ENCODE peak calls at places on chromosomes 16 and 17, in five cellular contexts. One of them, this sample, is unnamed.

GRCh38 chr17:14947671-14948070 is 317.5 kb downstream of the PMP22 start:
- DNase-seq in transverse colon: no peak
- DNase-seq in OCI-LY7: no peak
- DNase-seq in A549: no peak
- DNase-seq in GM13976: no peak
- DNase-seq in this sample: no peak

GRCh38 chr17:40556884-40557414 is 8.3 kb downstream of the CCR7 start:
- DNase-seq in transverse colon: no peak
- DNase-seq in OCI-LY7: no peak
- DNase-seq in A549: no peak
- DNase-seq in GM13976: no peak
- DNase-seq in this sample: no peak

GRCh38 chr17:37446027-37446426 is 39.3 kb downstream of the TADA2A start:
- DNase-seq in transverse colon: no peak
- DNase-seq in OCI-LY7: no peak
- DNase-seq in A549: peak
- DNase-seq in GM13976: peak
- DNase-seq in this sample: no peak

GRCh38 chr16:79628501-79628975 is 28.0 kb upstream of the MAF start:
- DNase-seq in transverse colon: no peak
- DNase-seq in OCI-LY7: no peak
- DNase-seq in A549: no peak
- DNase-seq in GM13976: peak
- DNase-seq in this sample: no peak

GRCh38 chr16:10504404-10504885 is 76.0 kb downstream of the EMP2 start:
- DNase-seq in transverse colon: no peak
- DNase-seq in OCI-LY7: no peak
- DNase-seq in A549: no peak
- DNase-seq in GM13976: no peak
- DNase-seq in this sample: no peak

GRCh38 chr17:41352597-41353366 is 2.2 kb upstream of the KRT33A start:
- DNase-seq in transverse colon: no peak
- DNase-seq in OCI-LY7: no peak
- DNase-seq in A549: no peak
- DNase-seq in GM13976: no peak
- DNase-seq in this sample: no peak

GRCh38 chr17:51128089-51128488 is 7.4 kb upstream of the SPAG9 start:
- DNase-seq in transverse colon: no peak
- DNase-seq in OCI-LY7: no peak
- DNase-seq in A549: no peak
- DNase-seq in GM13976: no peak
- DNase-seq in this sample: no peak

GRCh38 chr17:67232441-67232840 is 12.6 kb downstream of the HELZ start:
- DNase-seq in transverse colon: no peak
- DNase-seq in OCI-LY7: no peak
- DNase-seq in A549: no peak
- DNase-seq in GM13976: no peak
- DNase-seq in this sample: no peak

GRCh38 chr16:73793286-73793685 is 503.3 kb upstream of the PSMD7 start:
- DNase-seq in transverse colon: no peak
- DNase-seq in OCI-LY7: no peak
- DNase-seq in A549: no peak
- DNase-seq in GM13976: no peak
- DNase-seq in this sample: no peak

GRCh38 chr16:4381935-4382794 is 10.5 kb downstream of the VASN start:
- DNase-seq in transverse colon: no peak
- DNase-seq in OCI-LY7: no peak
- DNase-seq in A549: no peak
- DNase-seq in GM13976: no peak
- DNase-seq in this sample: no peak

GRCh38 chr16:19757026-19757425 is 39.0 kb downstream of the IQCK start:
- DNase-seq in transverse colon: no peak
- DNase-seq in OCI-LY7: no peak
- DNase-seq in A549: no peak
- DNase-seq in GM13976: no peak
- DNase-seq in this sample: no peak

GRCh38 chr16:20393801-20394637 is 10.5 kb downstream of the PDILT start:
- DNase-seq in transverse colon: peak
- DNase-seq in OCI-LY7: no peak
- DNase-seq in A549: no peak
- DNase-seq in GM13976: no peak
- DNase-seq in this sample: no peak

GRCh38 chr17:10025976-10026785 is 121.1 kb upstream of the RCVRN start:
- DNase-seq in transverse colon: no peak
- DNase-seq in OCI-LY7: no peak
- DNase-seq in A549: no peak
- DNase-seq in GM13976: no peak
- DNase-seq in this sample: no peak

GRCh38 chr17:8740486-8740885 is 4.2 kb downstream of the CCDC42 start:
- DNase-seq in transverse colon: peak
- DNase-seq in OCI-LY7: peak
- DNase-seq in A549: no peak
- DNase-seq in GM13976: no peak
- DNase-seq in this sample: no peak

GRCh38 chr17:74901353-74902145 is 8.1 kb upstream of the FADS6 start:
- DNase-seq in transverse colon: no peak
- DNase-seq in OCI-LY7: no peak
- DNase-seq in A549: no peak
- DNase-seq in GM13976: no peak
- DNase-seq in this sample: no peak

GRCh38 chr17:74987418-74987908 is at the start of gene CDR2L:
- DNase-seq in transverse colon: peak
- DNase-seq in OCI-LY7: peak
- DNase-seq in A549: peak
- DNase-seq in GM13976: peak
- DNase-seq in this sample: peak

GRCh38 chr17:28188841-28189263 is 130.1 kb upstream of the TMEM97 start:
- DNase-seq in transverse colon: no peak
- DNase-seq in OCI-LY7: no peak
- DNase-seq in A549: no peak
- DNase-seq in GM13976: no peak
- DNase-seq in this sample: no peak

GRCh38 chr17:41678411-41678906 is 10.2 kb upstream of the EIF1 start:
- DNase-seq in transverse colon: no peak
- DNase-seq in OCI-LY7: no peak
- DNase-seq in A549: no peak
- DNase-seq in GM13976: no peak
- DNase-seq in this sample: no peak

GRCh38 chr16:28923652-28924398 is 1.2 kb downstream of the RABEP2 start:
- DNase-seq in transverse colon: peak
- DNase-seq in OCI-LY7: peak
- DNase-seq in A549: no peak
- DNase-seq in GM13976: peak
- DNase-seq in this sample: no peak

GRCh38 chr16:28981517-28981916 is 3.3 kb upstream of the LAT start:
- DNase-seq in transverse colon: no peak
- DNase-seq in OCI-LY7: peak
- DNase-seq in A549: peak
- DNase-seq in GM13976: peak
- DNase-seq in this sample: no peak

GRCh38 chr17:65097110-65097509 is 40.1 kb upstream of the RGS9 start:
- DNase-seq in transverse colon: no peak
- DNase-seq in OCI-LY7: no peak
- DNase-seq in A549: no peak
- DNase-seq in GM13976: no peak
- DNase-seq in this sample: no peak

DNA sequence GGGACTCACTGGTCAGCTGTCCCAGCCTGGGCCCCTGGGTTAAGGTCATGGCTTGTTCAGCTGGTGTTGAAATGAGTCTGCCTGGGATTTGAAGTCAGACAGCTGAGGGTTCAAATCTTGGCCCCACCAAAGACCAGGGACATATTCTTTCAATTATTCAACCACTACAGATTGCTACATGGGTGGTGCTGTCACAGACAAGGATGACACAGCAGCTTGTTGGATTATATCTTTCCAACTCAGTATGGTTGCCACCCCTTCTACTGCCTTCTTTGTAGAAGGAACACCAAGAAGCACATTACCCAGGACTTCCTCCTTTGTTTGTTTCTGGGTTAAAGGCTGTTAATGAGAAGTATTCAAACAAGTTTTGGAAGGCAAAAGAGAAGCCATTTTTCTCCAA is 78.6 kb downstream of the COPRS start:
- DNase-seq in transverse colon: no peak
- DNase-seq in OCI-LY7: no peak
- DNase-seq in A549: no peak
- DNase-seq in GM13976: no peak
- DNase-seq in this sample: no peak
- TF ChIP-seq CTCF in transverse colon: no peak
- TF ChIP-seq CTCF in OCI-LY7: no peak
- TF ChIP-seq CTCF in A549: no peak
- TF ChIP-seq CTCF in GM13976: no peak
- TF ChIP-seq CTCF in this sample: no peak

GRCh38 chr16:1983053-1983543 is 895 bp upstream of the GFER start:
- DNase-seq in transverse colon: no peak
- DNase-seq in OCI-LY7: no peak
- DNase-seq in A549: no peak
- DNase-seq in GM13976: no peak
- DNase-seq in this sample: no peak
- TF ChIP-seq CTCF in transverse colon: no peak
- TF ChIP-seq CTCF in OCI-LY7: no peak
- TF ChIP-seq CTCF in A549: no peak
- TF ChIP-seq CTCF in GM13976: no peak
- TF ChIP-seq CTCF in this sample: no peak

GRCh38 chr16:53372942-53373871 is 61.1 kb upstream of the RBL2 start:
- DNase-seq in transverse colon: peak
- DNase-seq in OCI-LY7: no peak
- DNase-seq in A549: peak
- DNase-seq in GM13976: peak
- DNase-seq in this sample: no peak

GRCh38 chr16:53378138-53378537 is 56.1 kb upstream of the RBL2 start:
- DNase-seq in transverse colon: no peak
- DNase-seq in OCI-LY7: no peak
- DNase-seq in A549: no peak
- DNase-seq in GM13976: no peak
- DNase-seq in this sample: no peak
- TF ChIP-seq CTCF in transverse colon: no peak
- TF ChIP-seq CTCF in OCI-LY7: no peak
- TF ChIP-seq CTCF in A549: no peak
- TF ChIP-seq CTCF in GM13976: no peak
- TF ChIP-seq CTCF in this sample: no peak

GRCh38 chr16:87380875-87381274 is 2.7 kb downstream of the FBXO31 start:
- DNase-seq in transverse colon: no peak
- DNase-seq in OCI-LY7: no peak
- DNase-seq in A549: no peak
- DNase-seq in GM13976: no peak
- DNase-seq in this sample: no peak
- TF ChIP-seq CTCF in transverse colon: no peak
- TF ChIP-seq CTCF in OCI-LY7: no peak
- TF ChIP-seq CTCF in A549: no peak
- TF ChIP-seq CTCF in GM13976: no peak
- TF ChIP-seq CTCF in this sample: no peak

GRCh38 chr17:56833023-56833811 is 503 bp downstream of the C17orf67 start:
- DNase-seq in transverse colon: peak
- DNase-seq in OCI-LY7: peak
- DNase-seq in A549: peak
- DNase-seq in GM13976: peak
- DNase-seq in this sample: no peak
- TF ChIP-seq CTCF in transverse colon: no peak
- TF ChIP-seq CTCF in OCI-LY7: no peak
- TF ChIP-seq CTCF in A549: no peak
- TF ChIP-seq CTCF in GM13976: no peak
- TF ChIP-seq CTCF in this sample: peak

DNA sequence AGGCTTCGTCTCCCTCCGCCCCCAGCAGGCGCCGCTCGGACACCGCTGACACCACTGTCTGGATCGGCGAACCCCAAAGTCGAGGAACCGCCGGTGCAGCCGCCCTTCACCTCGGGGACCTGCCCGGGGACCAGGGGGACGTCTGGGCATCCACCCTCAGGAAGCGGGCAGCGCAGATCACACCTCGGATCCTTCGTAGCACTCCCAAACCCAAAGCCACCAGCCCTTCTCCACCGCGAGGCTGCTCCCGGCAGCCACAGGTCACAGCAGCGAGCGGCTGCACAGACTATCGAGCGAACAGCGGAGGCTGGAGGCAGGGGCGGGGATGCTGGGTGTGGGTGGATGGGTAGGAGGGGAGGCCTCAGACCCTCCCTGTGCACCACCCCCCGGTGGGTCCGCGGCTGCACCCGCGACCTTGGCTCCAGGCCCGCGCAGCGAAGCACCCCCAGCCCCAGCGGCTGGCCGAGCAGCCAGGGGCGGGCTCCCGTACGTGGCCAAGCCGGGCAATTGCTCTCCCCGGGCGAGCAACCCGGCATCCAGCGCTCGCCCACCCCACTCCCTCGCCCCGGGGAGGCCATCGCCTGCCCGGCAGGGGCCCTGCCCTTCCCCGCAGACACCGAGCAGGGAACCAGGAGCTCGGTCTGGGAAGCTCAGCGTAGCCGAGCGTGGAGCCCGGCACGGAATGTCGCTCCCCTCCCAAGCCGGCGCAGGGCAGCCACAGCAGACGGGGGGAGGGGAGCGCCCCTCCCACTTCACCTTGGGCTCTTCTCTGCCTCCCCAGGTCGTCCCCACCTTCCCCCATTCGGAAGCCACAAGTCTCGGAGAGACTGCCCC is 1.0 kb downstream of the SDK2 start:
- DNase-seq in transverse colon: peak
- DNase-seq in OCI-LY7: no peak
- DNase-seq in A549: peak
- DNase-seq in GM13976: peak
- DNase-seq in this sample: no peak
- TF ChIP-seq CTCF in transverse colon: no peak
- TF ChIP-seq CTCF in OCI-LY7: no peak
- TF ChIP-seq CTCF in A549: peak
- TF ChIP-seq CTCF in GM13976: no peak
- TF ChIP-seq CTCF in this sample: no peak

GRCh38 chr17:78251773-78252103 is 20.3 kb downstream of the TMEM235 start:
- DNase-seq in transverse colon: no peak
- DNase-seq in OCI-LY7: no peak
- DNase-seq in A549: no peak
- DNase-seq in GM13976: no peak
- DNase-seq in this sample: no peak

GRCh38 chr17:78249836-78250806 is 18.7 kb downstream of the TMEM235 start:
- DNase-seq in transverse colon: no peak
- DNase-seq in OCI-LY7: no peak
- DNase-seq in A549: no peak
- DNase-seq in GM13976: no peak
- DNase-seq in this sample: no peak

GRCh38 chr17:78252111-78252634 is 20.7 kb downstream of the TMEM235 start:
- DNase-seq in transverse colon: peak
- DNase-seq in OCI-LY7: peak
- DNase-seq in A549: no peak
- DNase-seq in GM13976: no peak
- DNase-seq in this sample: no peak

GRCh38 chr17:78252701-78253635 is 21.5 kb downstream of the TMEM235 start:
- DNase-seq in transverse colon: no peak
- DNase-seq in OCI-LY7: peak
- DNase-seq in A549: no peak
- DNase-seq in GM13976: no peak
- DNase-seq in this sample: no peak

GRCh38 chr17:78250891-78251772 is 19.7 kb downstream of the TMEM235 start:
- DNase-seq in transverse colon: peak
- DNase-seq in OCI-LY7: peak
- DNase-seq in A549: peak
- DNase-seq in GM13976: peak
- DNase-seq in this sample: no peak
- TF ChIP-seq CTCF in transverse colon: peak
- TF ChIP-seq CTCF in OCI-LY7: peak
- TF ChIP-seq CTCF in A549: peak
- TF ChIP-seq CTCF in GM13976: peak
- TF ChIP-seq CTCF in this sample: peak

GRCh38 chr16:22123146-22123545 is 30.8 kb downstream of the VWA3A start:
- DNase-seq in transverse colon: no peak
- DNase-seq in OCI-LY7: no peak
- DNase-seq in A549: peak
- DNase-seq in GM13976: peak
- DNase-seq in this sample: no peak
- TF ChIP-seq CTCF in transverse colon: no peak
- TF ChIP-seq CTCF in OCI-LY7: peak
- TF ChIP-seq CTCF in A549: no peak
- TF ChIP-seq CTCF in GM13976: no peak
- TF ChIP-seq CTCF in this sample: no peak